ENCODE peak calls at places on chromosome 10, in six cellular contexts. S is NCI-H460; U is CD4-positive, alpha-beta memory T cell; T is CD4-positive, CD25-positive, alpha-beta regulatory T cell; H is fibroblast of the conjunctiva; P is transverse colon. R is an unnamed sample.

GRCh38 chr10:29646238-29646902 is 11.6 kb upstream of the SVIL start:
- DNase-seq in H (peak; percentile 96), U (no peak), P (no peak), S (no peak), T (no peak), R (no peak)

GRCh38 chr10:65375528-65375927 is 1550.3 kb upstream of the LRRTM3 start:
- DNase-seq in U (no peak), P (no peak), H (no peak), T (no peak), S (no peak), R (no peak)

GRCh38 chr10:19819419-19820033 is 3.3 kb downstream of the PLXDC2 start:
- DNase-seq in P (peak; percentile 32), H (peak; percentile 22), S (peak; percentile 45), T (no peak), U (no peak), R (no peak)

GRCh38 chr10:33352154-33352553 is 17.7 kb upstream of the NRP1 start:
- DNase-seq in T (no peak), P (no peak), H (no peak), U (no peak), S (no peak), R (no peak)

GRCh38 chr10:4337581-4337980 is 488.4 kb upstream of the AKR1E2 start:
- DNase-seq in P (no peak), T (no peak), H (no peak), S (no peak), U (no peak), R (no peak)

GRCh38 chr10:65570143-65571010 is 1355.5 kb upstream of the LRRTM3 start:
- DNase-seq in U (no peak), P (peak; percentile 35), S (peak; percentile 64), H (peak; percentile 2), T (no peak), R (peak; percentile 29)

GRCh38 chr10:89086801-89087513 is 96.4 kb downstream of the FAS start:
- DNase-seq in U (no peak), T (no peak), P (peak; percentile 35), S (peak; percentile 27), H (peak; percentile 93), R (peak; percentile 39)

GRCh38 chr10:5551531-5552375 is 27.0 kb downstream of the CALML3 start:
- DNase-seq in P (peak; percentile 78), H (no peak), T (no peak), S (no peak), U (no peak), R (no peak)

GRCh38 chr10:131795761-131796160 is 105.0 kb upstream of the PPP2R2D start:
- DNase-seq in S (no peak), U (no peak), T (no peak), H (no peak), P (no peak), R (peak; percentile 16)

GRCh38 chr10:114694735-114695134 is 36.7 kb upstream of the ABLIM1 start:
- DNase-seq in H (no peak), T (no peak), P (peak; percentile 56), S (peak; percentile 50), U (no peak), R (peak; percentile 42)

GRCh38 chr10:5933909-5934546 is 43.3 kb downstream of the IL15RA start:
- DNase-seq in S (no peak), P (no peak), T (no peak), U (no peak), H (no peak), R (no peak)

GRCh38 chr10:22927661-22928403 is at the start of gene ARMC3:
- DNase-seq in P (peak; percentile 38), T (peak; percentile 54), U (peak; percentile 72), S (peak; percentile 24), H (peak; percentile 10), R (peak; percentile 59)

GRCh38 chr10:21100190-21100589 is 203.1 kb upstream of the NEBL start:
- DNase-seq in P (no peak), S (no peak), H (no peak), U (no peak), T (no peak), R (no peak)

R was measured in stomach.